ENCODE peak calls at places on chromosome 11, in ten cellular contexts. One of them, this sample, is unnamed.

GRCh38 chr11:36034572-36035331 is 90.9 kb downstream of the LDLRAD3 start:
- DNase-seq in HFFc6: peak
- DNase-seq in fibroblast of pulmonary artery: peak
- DNase-seq in anterior cingulate cortex: no peak
- DNase-seq in astrocyte of the spinal cord: peak
- DNase-seq in EH: peak
- DNase-seq in stimulated activated CD8-positive, alpha-beta memory T cell treated with anti-CD3 and anti-CD28 coated beads, Interleukin-7, amount 100 ng/mL, for 48 hours: no peak
- DNase-seq in naive thymus-derived CD8-positive, alpha-beta T cell: no peak
- DNase-seq in endothelial cell: no peak
- DNase-seq in HEK293T: no peak
- DNase-seq in this sample: peak

GRCh38 chr11:78420796-78421209 is 3.2 kb upstream of the GAB2 start:
- DNase-seq in stimulated activated CD8-positive, alpha-beta memory T cell treated with anti-CD3 and anti-CD28 coated beads, Interleukin-7, amount 100 ng/mL, for 48 hours: peak
- DNase-seq in astrocyte of the spinal cord: peak
- DNase-seq in fibroblast of pulmonary artery: peak
- DNase-seq in EH: peak
- DNase-seq in anterior cingulate cortex: no peak
- DNase-seq in HFFc6: no peak
- DNase-seq in HEK293T: no peak
- DNase-seq in endothelial cell: no peak
- DNase-seq in naive thymus-derived CD8-positive, alpha-beta T cell: no peak
- DNase-seq in this sample: peak

GRCh38 chr11:116707250-116707649 is 65.5 kb downstream of the BUD13 start:
- DNase-seq in HFFc6: no peak
- DNase-seq in HEK293T: no peak
- DNase-seq in EH: no peak
- DNase-seq in anterior cingulate cortex: no peak
- DNase-seq in endothelial cell: no peak
- DNase-seq in fibroblast of pulmonary artery: no peak
- DNase-seq in naive thymus-derived CD8-positive, alpha-beta T cell: no peak
- DNase-seq in stimulated activated CD8-positive, alpha-beta memory T cell treated with anti-CD3 and anti-CD28 coated beads, Interleukin-7, amount 100 ng/mL, for 48 hours: no peak
- DNase-seq in astrocyte of the spinal cord: no peak
- DNase-seq in this sample: no peak

GRCh38 chr11:36012979-36013378 is 69.1 kb downstream of the LDLRAD3 start:
- DNase-seq in anterior cingulate cortex: no peak
- DNase-seq in HFFc6: no peak
- DNase-seq in fibroblast of pulmonary artery: peak
- DNase-seq in naive thymus-derived CD8-positive, alpha-beta T cell: no peak
- DNase-seq in EH: no peak
- DNase-seq in astrocyte of the spinal cord: no peak
- DNase-seq in stimulated activated CD8-positive, alpha-beta memory T cell treated with anti-CD3 and anti-CD28 coated beads, Interleukin-7, amount 100 ng/mL, for 48 hours: no peak
- DNase-seq in HEK293T: no peak
- DNase-seq in endothelial cell: no peak
- DNase-seq in this sample: no peak

GRCh38 chr11:64854534-64855502 is 10.4 kb upstream of the CDC42BPG start:
- DNase-seq in stimulated activated CD8-positive, alpha-beta memory T cell treated with anti-CD3 and anti-CD28 coated beads, Interleukin-7, amount 100 ng/mL, for 48 hours: peak
- DNase-seq in endothelial cell: no peak
- DNase-seq in naive thymus-derived CD8-positive, alpha-beta T cell: no peak
- DNase-seq in fibroblast of pulmonary artery: peak
- DNase-seq in HFFc6: peak
- DNase-seq in EH: peak
- DNase-seq in anterior cingulate cortex: no peak
- DNase-seq in HEK293T: no peak
- DNase-seq in astrocyte of the spinal cord: peak
- DNase-seq in this sample: peak

GRCh38 chr11:69704508-69705245 is 855 bp upstream of the FGF19 start:
- DNase-seq in HFFc6: no peak
- DNase-seq in HEK293T: peak
- DNase-seq in endothelial cell: peak
- DNase-seq in naive thymus-derived CD8-positive, alpha-beta T cell: no peak
- DNase-seq in fibroblast of pulmonary artery: peak
- DNase-seq in stimulated activated CD8-positive, alpha-beta memory T cell treated with anti-CD3 and anti-CD28 coated beads, Interleukin-7, amount 100 ng/mL, for 48 hours: no peak
- DNase-seq in anterior cingulate cortex: no peak
- DNase-seq in EH: peak
- DNase-seq in astrocyte of the spinal cord: peak
- DNase-seq in this sample: peak

GRCh38 chr11:36437413-36437812 is 72.7 kb downstream of the TRAF6 start:
- DNase-seq in stimulated activated CD8-positive, alpha-beta memory T cell treated with anti-CD3 and anti-CD28 coated beads, Interleukin-7, amount 100 ng/mL, for 48 hours: no peak
- DNase-seq in HFFc6: no peak
- DNase-seq in endothelial cell: no peak
- DNase-seq in astrocyte of the spinal cord: no peak
- DNase-seq in anterior cingulate cortex: no peak
- DNase-seq in fibroblast of pulmonary artery: no peak
- DNase-seq in naive thymus-derived CD8-positive, alpha-beta T cell: no peak
- DNase-seq in EH: no peak
- DNase-seq in HEK293T: no peak
- DNase-seq in this sample: no peak

GRCh38 chr11:75349540-75350116 is 1.8 kb downstream of the ARRB1 start:
- DNase-seq in HFFc6: no peak
- DNase-seq in endothelial cell: no peak
- DNase-seq in anterior cingulate cortex: peak
- DNase-seq in astrocyte of the spinal cord: no peak
- DNase-seq in EH: no peak
- DNase-seq in naive thymus-derived CD8-positive, alpha-beta T cell: no peak
- DNase-seq in HEK293T: no peak
- DNase-seq in stimulated activated CD8-positive, alpha-beta memory T cell treated with anti-CD3 and anti-CD28 coated beads, Interleukin-7, amount 100 ng/mL, for 48 hours: no peak
- DNase-seq in fibroblast of pulmonary artery: no peak
- DNase-seq in this sample: no peak

GRCh38 chr11:74971424-74971823 is 17.3 kb upstream of the NEU3 start:
- DNase-seq in anterior cingulate cortex: no peak
- DNase-seq in stimulated activated CD8-positive, alpha-beta memory T cell treated with anti-CD3 and anti-CD28 coated beads, Interleukin-7, amount 100 ng/mL, for 48 hours: no peak
- DNase-seq in HEK293T: no peak
- DNase-seq in HFFc6: no peak
- DNase-seq in astrocyte of the spinal cord: no peak
- DNase-seq in endothelial cell: no peak
- DNase-seq in EH: no peak
- DNase-seq in fibroblast of pulmonary artery: no peak
- DNase-seq in naive thymus-derived CD8-positive, alpha-beta T cell: no peak
- DNase-seq in this sample: no peak

GRCh38 chr11:85685820-85686459 is at the start of gene CCDC89:
- DNase-seq in anterior cingulate cortex: peak
- DNase-seq in naive thymus-derived CD8-positive, alpha-beta T cell: no peak
- DNase-seq in endothelial cell: no peak
- DNase-seq in fibroblast of pulmonary artery: peak
- DNase-seq in stimulated activated CD8-positive, alpha-beta memory T cell treated with anti-CD3 and anti-CD28 coated beads, Interleukin-7, amount 100 ng/mL, for 48 hours: no peak
- DNase-seq in astrocyte of the spinal cord: peak
- DNase-seq in HFFc6: peak
- DNase-seq in EH: peak
- DNase-seq in HEK293T: peak
- DNase-seq in this sample: peak

This sample was measured in Daoy.